ENCODE peak calls at places on chromosome 14, in seven cellular contexts. F is HCT116, V is substantia nigra, J is lower lobe of right lung, U is lung, G is spleen, T is right atrium auricular region. L is an unnamed sample.

GRCh38 chr14:37594238-37594915 is 672 bp downstream of the FOXA1 start:
- DNase-seq in V (no peak), U (peak; percentile 84), J (peak; percentile 76), T (no peak), G (no peak), F (peak; percentile 76), L (peak; percentile 89)

GRCh38 chr14:67514650-67515385 is 18.3 kb upstream of the PLEKHH1 start:
- DNase-seq in J (peak; percentile 65), V (no peak), F (no peak), G (peak; percentile 89), T (no peak), U (peak; percentile 41), L (peak; percentile 66)

GRCh38 chr14:32565256-32565655 is 236.2 kb downstream of the AKAP6 start:
- DNase-seq in V (no peak), F (no peak), J (no peak), G (no peak), U (no peak), T (no peak), L (no peak)

GRCh38 chr14:24339284-24340151 is at the start of gene RIPK3:
- DNase-seq in T (no peak), G (peak; percentile 95), V (no peak), U (peak; percentile 78), F (no peak), J (peak; percentile 87), L (peak; percentile 72)

GRCh38 chr14:67610491-67610890 is 9.2 kb upstream of the ARG2 start:
- DNase-seq in G (no peak), J (no peak), F (no peak), T (no peak), U (no peak), V (no peak), L (no peak)

GRCh38 chr14:80844872-80845271 is 96.7 kb downstream of the CEP128 start:
- DNase-seq in V (no peak), F (no peak), G (no peak), T (no peak), U (no peak), J (no peak), L (no peak)

GRCh38 chr14:68569970-68570409 is 222.9 kb downstream of the ZFP36L1 start:
- DNase-seq in T (no peak), J (no peak), F (no peak), U (no peak), V (no peak), G (no peak), L (no peak)

GRCh38 chr14:42214981-42215491 is 608.4 kb downstream of the LRFN5 start:
- DNase-seq in F (no peak), V (no peak), U (no peak), T (no peak), G (no peak), J (no peak), L (no peak)

GRCh38 chr14:72472845-72473244 is 421.1 kb downstream of the DPF3 start:
- DNase-seq in V (no peak), G (no peak), J (no peak), U (no peak), F (peak; percentile 4), T (no peak), L (peak; percentile 36)

GRCh38 chr14:72479471-72479931 is 414.4 kb downstream of the DPF3 start:
- DNase-seq in J (no peak), T (no peak), V (no peak), G (no peak), U (no peak), F (no peak), L (no peak)

GRCh38 chr14:72476657-72477499 is 417.0 kb downstream of the DPF3 start:
- DNase-seq in J (no peak), U (peak; percentile 31), V (no peak), G (no peak), F (peak; percentile 76), T (peak; percentile 62), L (peak; percentile 11)

GRCh38 chr14:72480465-72481243 is 413.2 kb downstream of the DPF3 start:
- DNase-seq in V (no peak), T (no peak), F (no peak), U (no peak), J (no peak), G (no peak), L (no peak)

DNA sequence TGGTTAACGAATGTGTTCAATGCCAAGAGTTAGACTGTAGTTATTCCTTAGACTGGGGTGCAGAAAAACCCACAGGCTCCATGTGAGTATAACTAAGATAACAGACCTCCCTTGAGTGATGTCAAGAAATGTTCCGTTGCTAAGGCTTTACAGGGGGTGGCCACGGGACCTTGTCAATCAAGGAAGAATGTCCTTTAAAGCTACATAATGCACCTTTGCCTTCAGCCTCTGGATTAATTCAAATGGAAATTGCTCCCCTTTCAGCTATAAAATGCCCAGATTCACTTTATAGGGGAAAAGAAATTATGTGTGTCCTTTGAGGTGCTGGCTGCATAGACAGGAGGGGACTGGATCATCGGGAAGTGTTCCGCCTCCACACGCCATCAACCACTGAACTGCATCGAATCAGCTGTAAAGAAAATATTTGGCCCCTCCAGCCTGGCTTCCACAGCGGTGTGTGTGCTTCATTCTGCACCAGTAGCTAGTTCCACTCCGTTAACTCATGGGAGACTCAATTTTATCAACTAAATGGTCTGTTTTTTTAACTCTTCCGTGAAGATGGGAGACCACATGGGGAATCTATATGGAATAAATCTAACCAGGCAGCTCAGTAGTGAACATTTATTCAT is 415.4 kb downstream of the DPF3 start:
- DNase-seq in T (no peak), V (no peak), J (no peak), U (no peak), G (no peak), F (no peak), L (no peak)
- H3K27ac ChIP-seq in T (no peak overlapping the region), V (no peak overlapping the region), J (no peak overlapping the region), U (no peak overlapping the region), G (no peak overlapping the region), F (no peak overlapping the region), L (no peak overlapping the region)

GRCh38 chr14:91143862-91144261 is 30.0 kb downstream of the DGLUCY start:
- DNase-seq in G (peak; percentile 40), U (peak; percentile 46), F (no peak), V (no peak), T (no peak), J (peak; percentile 60), L (no peak)

GRCh38 chr14:91139776-91140175 is 25.9 kb downstream of the DGLUCY start:
- DNase-seq in V (no peak), J (no peak), F (no peak), U (no peak), T (no peak), G (no peak), L (no peak)

GRCh38 chr14:91144425-91145145 is 30.7 kb downstream of the DGLUCY start:
- DNase-seq in V (no peak), F (no peak), T (no peak), J (no peak), U (no peak), G (no peak), L (no peak)

GRCh38 chr14:91140672-91141071 is 26.8 kb downstream of the DGLUCY start:
- DNase-seq in T (no peak), G (no peak), U (no peak), J (no peak), F (peak; percentile 41), V (no peak), L (peak; percentile 79)

GRCh38 chr14:91142214-91142668 is 28.4 kb downstream of the DGLUCY start:
- DNase-seq in U (no peak), J (no peak), G (peak; percentile 72), F (no peak), V (no peak), T (no peak), L (no peak)
- H3K27ac ChIP-seq in U (no peak overlapping the region), J (peak overlapping the region; percentile 39), G (peak overlapping the region; percentile 52), F (no peak overlapping the region), V (no peak overlapping the region), T (no peak overlapping the region), L (no peak overlapping the region)

GRCh38 chr14:70208380-70208779 is 19.6 kb upstream of the SLC8A3 start:
- DNase-seq in V (no peak), T (no peak), F (no peak), G (no peak), J (no peak), U (no peak), L (no peak)

GRCh38 chr14:70212752-70213151 is 24.0 kb upstream of the SLC8A3 start:
- DNase-seq in G (no peak), T (no peak), F (no peak), U (no peak), J (no peak), V (no peak), L (no peak)

GRCh38 chr14:70213721-70214282 is 25.1 kb upstream of the SLC8A3 start:
- DNase-seq in T (no peak), G (no peak), V (no peak), F (no peak), J (no peak), U (no peak), L (no peak)
- H3K27ac ChIP-seq in T (no peak overlapping the region), G (no peak overlapping the region), V (no peak overlapping the region), F (no peak overlapping the region), J (no peak overlapping the region), U (no peak overlapping the region), L (no peak overlapping the region)

GRCh38 chr14:64844993-64845536 is 34.6 kb downstream of the SPTB start:
- DNase-seq in J (no peak), U (no peak), F (no peak), G (no peak), V (no peak), T (no peak), L (no peak)

GRCh38 chr14:64841121-64841611 is 38.5 kb downstream of the SPTB start:
- DNase-seq in F (peak; percentile 56), G (no peak), V (no peak), J (no peak), U (no peak), T (no peak), L (peak; percentile 79)

GRCh38 chr14:64845878-64846277 is 33.8 kb downstream of the SPTB start:
- DNase-seq in G (no peak), V (no peak), U (no peak), F (no peak), J (no peak), T (no peak), L (peak; percentile 46)

GRCh38 chr14:64841772-64842490 is 37.8 kb downstream of the SPTB start:
- DNase-seq in G (no peak), F (no peak), J (no peak), U (no peak), V (no peak), T (no peak), L (no peak)

GRCh38 chr14:64844272-64844671 is 35.4 kb downstream of the SPTB start:
- DNase-seq in J (no peak), T (no peak), F (no peak), G (no peak), V (no peak), U (no peak), L (no peak)
- H3K27ac ChIP-seq in J (no peak overlapping the region), T (no peak overlapping the region), F (no peak overlapping the region), G (no peak overlapping the region), V (no peak overlapping the region), U (peak overlapping the region; percentile 37), L (no peak overlapping the region)